ENCODE peak calls at places on chromosome 7, in eight cellular contexts. T is dorsolateral prefrontal cortex; X is naive thymus-derived CD4-positive, alpha-beta T cell; A is stomach; I is hepatocyte; M is upper lobe of right lung; B is lung; P is Karpas-422. F is an unnamed sample.

GRCh38 chr7:148697256-148697841 is 1.4 kb upstream of the CUL1 start:
- DNase-seq in T (no peak), X (peak; percentile 31), A (no peak), I (no peak), M (no peak), B (no peak), P (no peak), F (peak; percentile 27)

GRCh38 chr7:99209781-99210180 is 1.9 kb upstream of the KPNA7 start:
- DNase-seq in T (no peak), X (no peak), A (no peak), I (no peak), M (no peak), B (no peak), P (no peak), F (no peak)

GRCh38 chr7:46391215-46391614 is 470.1 kb upstream of the IGFBP3 start:
- DNase-seq in T (no peak), X (no peak), A (no peak), I (peak; percentile 49), M (no peak), B (no peak), P (no peak), F (no peak)

GRCh38 chr7:114590298-114590697 is 175.7 kb downstream of the FOXP2 start:
- DNase-seq in T (no peak), X (no peak), A (no peak), I (no peak), M (no peak), B (no peak), P (no peak), F (no peak)

GRCh38 chr7:127620406-127621233 is 2.7 kb upstream of the PAX4 start:
- DNase-seq in T (no peak), X (no peak), A (no peak), I (no peak), M (no peak), B (no peak), P (no peak), F (no peak)

GRCh38 chr7:114720725-114721124 is 201.2 kb upstream of the MDFIC start:
- DNase-seq in T (no peak), X (no peak), A (no peak), I (no peak), M (no peak), B (no peak), P (no peak), F (no peak)

GRCh38 chr7:44240376-44240775 is 39.6 kb downstream of the YKT6 start:
- DNase-seq in T (no peak), X (no peak), A (no peak), I (no peak), M (no peak), B (no peak), P (no peak), F (no peak)

GRCh38 chr7:4018917-4019316 is 663.2 kb upstream of the FOXK1 start:
- DNase-seq in T (no peak), X (no peak), A (no peak), I (no peak), M (no peak), B (no peak), P (no peak), F (no peak)

GRCh38 chr7:20282960-20283359 is 47.7 kb upstream of the ITGB8 start:
- DNase-seq in T (no peak), X (no peak), A (no peak), I (no peak), M (no peak), B (no peak), P (no peak), F (no peak)

GRCh38 chr7:18174996-18175395 is 147.3 kb upstream of the PRPS1L1 start:
- DNase-seq in T (no peak), X (no peak), A (no peak), I (no peak), M (no peak), B (no peak), P (no peak), F (no peak)

GRCh38 chr7:25786958-25787730 is 364.9 kb upstream of the NFE2L3 start:
- DNase-seq in T (no peak), X (no peak), A (no peak), I (no peak), M (no peak), B (no peak), P (peak; percentile 12), F (no peak)

GRCh38 chr7:6480323-6480660 is 32.5 kb upstream of the DAGLB start:
- DNase-seq in T (no peak), X (no peak), A (no peak), I (no peak), M (no peak), B (no peak), P (no peak), F (no peak)
- H3K27ac ChIP-seq in T (no peak overlapping the region), X (no peak overlapping the region), A (peak overlapping the region; percentile 95), I (no peak overlapping the region), M (no peak overlapping the region), B (no peak overlapping the region), P (peak overlapping the region; percentile 99), F (peak overlapping the region; percentile 34)

GRCh38 chr7:140559410-140559809 is 80.1 kb upstream of the MKRN1 start:
- DNase-seq in T (no peak), X (no peak), A (no peak), I (no peak), M (no peak), B (no peak), P (no peak), F (no peak)

GRCh38 chr7:140562921-140563600 is 77.6 kb downstream of the DENND2A start:
- DNase-seq in T (no peak), X (no peak), A (no peak), I (no peak), M (no peak), B (no peak), P (no peak), F (no peak)

GRCh38 chr7:140570120-140570519 is 70.5 kb downstream of the DENND2A start:
- DNase-seq in T (no peak), X (no peak), A (no peak), I (no peak), M (no peak), B (no peak), P (no peak), F (no peak)

GRCh38 chr7:140568021-140568813 is 72.4 kb downstream of the DENND2A start:
- DNase-seq in T (no peak), X (no peak), A (no peak), I (no peak), M (no peak), B (no peak), P (no peak), F (no peak)

GRCh38 chr7:140564643-140565042 is 76.0 kb downstream of the DENND2A start:
- DNase-seq in T (no peak), X (no peak), A (no peak), I (no peak), M (no peak), B (no peak), P (no peak), F (no peak)
- H3K4me3 ChIP-seq in T (no peak overlapping the region), X (no peak overlapping the region), A (no peak overlapping the region), I (no peak overlapping the region), M (no peak overlapping the region), B (no peak overlapping the region), P (no peak overlapping the region), F (no peak overlapping the region)

DNA sequence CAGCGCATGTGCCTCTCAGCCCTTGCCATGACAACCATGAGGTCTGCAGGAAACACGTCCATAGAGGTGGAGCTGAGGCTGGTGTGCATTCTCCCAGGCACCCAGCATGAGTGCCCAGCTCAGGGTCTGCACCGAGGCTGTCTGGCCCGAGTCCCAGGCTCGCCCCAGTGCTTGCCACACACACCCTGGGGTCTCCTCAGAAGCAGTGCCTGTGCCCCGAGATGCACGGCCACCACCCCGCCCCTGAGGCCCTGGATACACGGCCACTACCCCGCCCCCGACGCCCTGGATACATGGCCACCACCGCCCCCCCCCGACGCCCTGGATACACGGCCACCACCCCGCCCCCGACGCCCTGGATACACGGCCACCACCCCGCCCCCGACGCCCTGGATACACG is 529.7 kb downstream of the DNAJB6 start:
- DNase-seq in T (peak; percentile 7), X (no peak), A (no peak), I (no peak), M (no peak), B (no peak), P (no peak), F (no peak)
- H3K27me3 ChIP-seq in T (no peaks in the 10 kb centered on the region), X (no peaks in the 10 kb centered on the region), A (no peaks in the 10 kb centered on the region), I (no peaks in the 10 kb centered on the region), M (no peaks in the 10 kb centered on the region), B (no peaks in the 10 kb centered on the region), P (no peaks in the 10 kb centered on the region), F (no peaks in the 10 kb centered on the region)

GRCh38 chr7:24668922-24669635 is 88.2 kb downstream of the GSDME start:
- DNase-seq in T (no peak), X (no peak), A (no peak), I (peak; percentile 53), M (no peak), B (no peak), P (no peak), F (no peak)
- H3K27ac ChIP-seq in T (no peak overlapping the region), X (no peak overlapping the region), A (no peak overlapping the region), I (peak overlapping the region; percentile 32), M (no peak overlapping the region), B (no peak overlapping the region), P (no peak overlapping the region), F (no peak overlapping the region)

DNA sequence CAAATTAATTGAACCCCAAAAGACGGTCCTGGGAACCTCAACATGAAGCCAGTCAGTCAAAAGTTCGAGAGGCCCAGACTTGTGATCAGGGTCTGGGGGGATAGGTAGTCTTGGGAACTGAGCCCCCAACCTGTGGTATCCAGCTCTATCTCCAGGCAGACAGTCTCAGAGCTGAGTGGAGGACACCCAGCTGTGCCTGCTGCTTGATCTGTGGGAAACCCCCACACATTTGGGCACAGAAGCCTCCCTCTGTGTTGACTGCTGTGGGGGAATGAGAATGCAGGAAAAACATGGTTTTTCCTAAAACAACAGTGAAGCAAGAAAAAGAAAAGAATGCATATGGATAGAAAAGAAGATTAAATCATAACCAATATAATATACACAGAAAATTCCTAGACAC is 16.3 kb upstream of the SNX8 start:
- DNase-seq in T (no peak), X (no peak), A (no peak), I (no peak), M (no peak), B (no peak), P (no peak), F (no peak)
- H3K4me3 ChIP-seq in T (no peak overlapping the region), X (no peak overlapping the region), A (no peak overlapping the region), I (no peak overlapping the region), M (no peak overlapping the region), B (no peak overlapping the region), P (no peak overlapping the region), F (no peak overlapping the region)

DNA sequence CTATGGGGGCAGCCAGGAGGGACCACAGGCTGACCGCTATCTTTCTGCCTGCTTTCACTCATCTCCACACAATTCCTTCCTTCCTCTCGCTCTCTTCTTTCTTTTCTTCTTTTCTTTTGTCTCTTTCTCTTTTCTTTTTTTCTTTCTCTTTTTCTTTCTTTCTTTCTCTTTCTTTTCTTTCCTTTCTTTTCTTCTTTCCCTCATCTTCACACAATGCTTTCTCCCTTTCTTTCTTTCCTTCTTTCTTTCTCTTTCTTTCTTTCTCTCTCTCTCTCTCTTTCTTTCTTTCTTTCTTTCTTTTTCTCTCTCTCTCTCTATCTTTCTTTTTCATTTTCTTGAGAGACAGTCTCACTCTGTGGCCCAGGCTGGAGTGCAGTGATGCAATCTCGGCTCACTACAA is 6.8 kb upstream of the MUC12 start:
- DNase-seq in T (no peak), X (no peak), A (no peak), I (no peak), M (no peak), B (no peak), P (no peak), F (no peak)
- H3K27me3 ChIP-seq in T (peaks cover 45% of the 10 kb centered on the region), X (peaks cover 28% of the 10 kb centered on the region), A (peaks cover 50% of the 10 kb centered on the region), I (peaks cover 72% of the 10 kb centered on the region), M (peaks cover 59% of the 10 kb centered on the region), B (peaks cover 3% of the 10 kb centered on the region), P (no peaks in the 10 kb centered on the region), F (no peaks in the 10 kb centered on the region)